ENCODE peak calls at places on chromosome 7, in six cellular contexts. One of them, this sample, is unnamed.

GRCh38 chr7:106405697-106406141 is 120.9 kb upstream of the NAMPT start:
- DNase-seq in thoracic aorta: no peak
- DNase-seq in transverse colon: no peak
- DNase-seq in fibroblast of mammary gland: no peak
- DNase-seq in kidney: no peak
- DNase-seq in kidney epithelial cell: no peak
- DNase-seq in this sample: peak; percentile 26

GRCh38 chr7:28684729-28685211 is 272.5 kb downstream of the CREB5 start:
- DNase-seq in thoracic aorta: no peak
- DNase-seq in transverse colon: no peak
- DNase-seq in fibroblast of mammary gland: no peak
- DNase-seq in kidney: no peak
- DNase-seq in kidney epithelial cell: no peak
- DNase-seq in this sample: no peak

GRCh38 chr7:2633538-2634264 is 1.9 kb downstream of the TTYH3 start:
- DNase-seq in thoracic aorta: peak; percentile 49
- DNase-seq in transverse colon: no peak
- DNase-seq in fibroblast of mammary gland: peak; percentile 93
- DNase-seq in kidney: peak; percentile 88
- DNase-seq in kidney epithelial cell: no peak
- DNase-seq in this sample: no peak

GRCh38 chr7:25496394-25497103 is 268.3 kb upstream of the NPVF start:
- DNase-seq in thoracic aorta: no peak
- DNase-seq in transverse colon: no peak
- DNase-seq in fibroblast of mammary gland: peak; percentile 9
- DNase-seq in kidney: no peak
- DNase-seq in kidney epithelial cell: no peak
- DNase-seq in this sample: peak; percentile 56

GRCh38 chr7:118184392-118184899 is 482 bp downstream of the LSM8 start:
- DNase-seq in thoracic aorta: no peak
- DNase-seq in transverse colon: no peak
- DNase-seq in fibroblast of mammary gland: peak; percentile 6
- DNase-seq in kidney: no peak
- DNase-seq in kidney epithelial cell: no peak
- DNase-seq in this sample: no peak

GRCh38 chr7:155795401-155795800 is 16.9 kb downstream of the SHH start:
- DNase-seq in thoracic aorta: no peak
- DNase-seq in transverse colon: no peak
- DNase-seq in fibroblast of mammary gland: no peak
- DNase-seq in kidney: no peak
- DNase-seq in kidney epithelial cell: no peak
- DNase-seq in this sample: no peak

GRCh38 chr7:2761131-2761624 is 73.2 kb downstream of the AMZ1 start:
- DNase-seq in thoracic aorta: no peak
- DNase-seq in transverse colon: no peak
- DNase-seq in fibroblast of mammary gland: peak; percentile 65
- DNase-seq in kidney: no peak
- DNase-seq in kidney epithelial cell: no peak
- DNase-seq in this sample: no peak

GRCh38 chr7:150553163-150553562 is 14.0 kb upstream of the GIMAP4 start:
- DNase-seq in thoracic aorta: no peak
- DNase-seq in transverse colon: no peak
- DNase-seq in fibroblast of mammary gland: no peak
- DNase-seq in kidney: no peak
- DNase-seq in kidney epithelial cell: no peak
- DNase-seq in this sample: no peak

GRCh38 chr7:28330384-28331070 is 81.8 kb upstream of the CREB5 start:
- DNase-seq in thoracic aorta: no peak
- DNase-seq in transverse colon: no peak
- DNase-seq in fibroblast of mammary gland: peak; percentile 62
- DNase-seq in kidney: no peak
- DNase-seq in kidney epithelial cell: no peak
- DNase-seq in this sample: peak; percentile 35

GRCh38 chr7:133829336-133829897 is 297.7 kb upstream of the LRGUK start:
- DNase-seq in thoracic aorta: no peak
- DNase-seq in transverse colon: no peak
- DNase-seq in fibroblast of mammary gland: peak; percentile 49
- DNase-seq in kidney: no peak
- DNase-seq in kidney epithelial cell: peak; percentile 86
- DNase-seq in this sample: no peak

GRCh38 chr7:70489808-70490207 is 642.1 kb upstream of the GALNT17 start:
- DNase-seq in thoracic aorta: no peak
- DNase-seq in transverse colon: no peak
- DNase-seq in fibroblast of mammary gland: no peak
- DNase-seq in kidney: no peak
- DNase-seq in kidney epithelial cell: no peak
- DNase-seq in this sample: no peak

GRCh38 chr7:44235582-44236332 is 35.0 kb downstream of the YKT6 start:
- DNase-seq in thoracic aorta: no peak
- DNase-seq in transverse colon: no peak
- DNase-seq in fibroblast of mammary gland: no peak
- DNase-seq in kidney: no peak
- DNase-seq in kidney epithelial cell: no peak
- DNase-seq in this sample: no peak

GRCh38 chr7:4725014-4725951 is 43.2 kb downstream of the FOXK1 start:
- DNase-seq in thoracic aorta: peak; percentile 67
- DNase-seq in transverse colon: peak; percentile 70
- DNase-seq in fibroblast of mammary gland: peak; percentile 93
- DNase-seq in kidney: peak; percentile 94
- DNase-seq in kidney epithelial cell: peak; percentile 79
- DNase-seq in this sample: peak; percentile 88

GRCh38 chr7:77426521-77427051 is 10.4 kb upstream of the GSAP start:
- DNase-seq in thoracic aorta: no peak
- DNase-seq in transverse colon: no peak
- DNase-seq in fibroblast of mammary gland: peak; percentile 51
- DNase-seq in kidney: no peak
- DNase-seq in kidney epithelial cell: no peak
- DNase-seq in this sample: no peak

GRCh38 chr7:512541-513311 is 6.9 kb downstream of the PDGFA start:
- DNase-seq in thoracic aorta: no peak
- DNase-seq in transverse colon: peak; percentile 84
- DNase-seq in fibroblast of mammary gland: no peak
- DNase-seq in kidney: peak; percentile 86
- DNase-seq in kidney epithelial cell: no peak
- DNase-seq in this sample: no peak

GRCh38 chr7:110929514-110930258 is 161.2 kb upstream of the LRRN3 start:
- DNase-seq in thoracic aorta: no peak
- DNase-seq in transverse colon: no peak
- DNase-seq in fibroblast of mammary gland: no peak
- DNase-seq in kidney: no peak
- DNase-seq in kidney epithelial cell: no peak
- DNase-seq in this sample: no peak

GRCh38 chr7:143280160-143280559 is 4.6 kb upstream of the TMEM139 start:
- DNase-seq in thoracic aorta: no peak
- DNase-seq in transverse colon: no peak
- DNase-seq in fibroblast of mammary gland: no peak
- DNase-seq in kidney: no peak
- DNase-seq in kidney epithelial cell: no peak
- DNase-seq in this sample: no peak

GRCh38 chr7:156764016-156764669 is 123.6 kb downstream of the RNF32 start:
- DNase-seq in thoracic aorta: no peak
- DNase-seq in transverse colon: peak; percentile 71
- DNase-seq in fibroblast of mammary gland: peak; percentile 81
- DNase-seq in kidney: peak; percentile 89
- DNase-seq in kidney epithelial cell: peak; percentile 5
- DNase-seq in this sample: no peak

DNA sequence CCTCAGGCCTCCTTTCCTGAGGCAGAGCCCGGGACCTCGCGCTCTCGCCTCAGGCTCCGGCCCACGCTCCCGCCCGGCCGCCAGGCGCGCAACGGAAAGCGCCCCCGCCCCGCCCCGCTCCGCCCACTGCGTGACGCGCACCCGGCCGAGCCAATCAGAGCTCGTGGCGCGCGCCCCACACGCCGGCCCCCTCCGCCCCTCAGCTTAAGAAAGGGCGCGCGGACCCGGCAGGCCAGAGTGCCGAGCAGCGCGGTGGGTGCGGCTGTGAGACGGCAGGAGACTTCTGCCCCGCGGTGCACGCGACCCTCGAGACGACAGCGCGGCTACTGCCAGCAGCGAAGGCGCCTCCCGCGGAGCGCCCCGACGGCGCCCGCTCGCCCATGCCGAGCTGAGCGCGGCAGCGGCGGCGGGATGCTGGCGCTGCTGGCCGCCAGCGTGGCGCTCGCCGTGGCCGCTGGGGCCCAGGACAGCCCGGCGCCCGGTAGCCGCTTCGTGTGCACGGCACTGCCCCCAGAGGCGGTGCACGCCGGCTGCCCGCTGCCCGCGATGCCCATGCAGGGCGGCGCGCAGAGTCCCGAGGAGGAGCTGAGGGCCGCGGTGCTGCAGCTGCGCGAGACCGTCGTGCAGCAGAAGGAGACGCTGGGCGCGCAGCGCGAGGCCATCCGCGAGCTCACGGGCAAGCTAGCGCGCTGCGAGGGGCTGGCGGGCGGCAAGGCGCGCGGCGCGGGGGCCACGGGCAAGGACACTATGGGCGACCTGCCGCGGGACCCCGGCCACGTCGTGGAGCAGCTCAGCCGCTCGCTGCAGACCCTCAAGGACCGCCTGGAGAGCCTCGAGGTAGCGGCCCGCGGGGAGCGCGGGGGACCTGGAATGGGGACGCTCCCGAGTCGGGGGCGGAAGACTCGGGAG is at the start of gene NPTX2:
- DNase-seq in thoracic aorta: no peak
- DNase-seq in transverse colon: peak; percentile 18
- DNase-seq in fibroblast of mammary gland: no peak
- DNase-seq in kidney: no peak
- DNase-seq in kidney epithelial cell: no peak
- DNase-seq in this sample: no peak
- TF ChIP-seq CTCF in thoracic aorta: peak; percentile 28
- TF ChIP-seq CTCF in transverse colon: peak; percentile 15
- TF ChIP-seq CTCF in fibroblast of mammary gland: no peak
- TF ChIP-seq CTCF in kidney: no peak
- TF ChIP-seq CTCF in kidney epithelial cell: no peak
- TF ChIP-seq CTCF in this sample: no peak

DNA sequence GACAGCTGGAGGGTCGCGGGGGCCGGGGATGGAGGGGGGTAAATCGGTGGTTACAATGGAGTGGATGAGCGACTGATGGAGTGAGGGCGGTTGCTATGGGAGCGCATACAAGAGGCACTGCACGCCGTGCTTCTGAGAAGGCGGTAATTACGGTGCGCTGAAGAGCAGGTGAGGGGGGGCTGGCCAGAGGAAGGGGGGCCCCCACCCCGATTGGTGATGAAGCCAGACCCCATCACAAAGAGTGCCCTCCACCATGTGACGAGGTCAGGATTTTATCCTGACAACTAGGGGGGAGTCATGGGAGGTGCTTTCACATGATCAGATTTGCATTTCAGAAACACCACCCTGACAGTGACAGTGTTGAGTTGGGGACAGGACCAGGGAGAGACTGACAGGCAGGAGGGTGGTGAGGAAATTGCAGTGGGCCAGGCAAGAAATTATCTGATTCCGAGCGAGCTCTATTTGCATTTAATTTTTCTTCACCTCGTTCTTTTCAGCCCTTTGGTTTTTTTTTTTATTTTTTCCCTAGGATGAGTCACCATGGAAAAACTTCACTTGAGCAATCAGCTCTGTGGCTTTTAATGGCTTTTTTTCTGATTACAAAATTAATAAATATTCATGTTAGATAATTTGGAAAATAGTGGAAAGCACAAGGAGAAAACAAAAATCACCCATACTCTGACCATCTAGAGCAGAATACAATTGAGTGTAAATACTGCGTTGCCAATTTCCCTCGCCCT is 7.9 kb downstream of the CPA5 start:
- DNase-seq in thoracic aorta: no peak
- DNase-seq in transverse colon: no peak
- DNase-seq in fibroblast of mammary gland: peak; percentile 72
- DNase-seq in kidney: no peak
- DNase-seq in kidney epithelial cell: no peak
- DNase-seq in this sample: no peak
- H3K4me3 ChIP-seq in thoracic aorta: peak overlapping the region; percentile 36
- H3K4me3 ChIP-seq in transverse colon: no peak overlapping the region
- H3K4me3 ChIP-seq in fibroblast of mammary gland: peak overlapping the region; percentile 33
- H3K4me3 ChIP-seq in kidney: no peak overlapping the region
- H3K4me3 ChIP-seq in kidney epithelial cell: no peak overlapping the region
- H3K4me3 ChIP-seq in this sample: no peak overlapping the region

GRCh38 chr7:34135924-34136323 is 230.6 kb downstream of the BMPER start:
- DNase-seq in thoracic aorta: no peak
- DNase-seq in transverse colon: no peak
- DNase-seq in fibroblast of mammary gland: no peak
- DNase-seq in kidney: no peak
- DNase-seq in kidney epithelial cell: no peak
- DNase-seq in this sample: no peak

GRCh38 chr7:34131371-34131770 is 226.0 kb downstream of the BMPER start:
- DNase-seq in thoracic aorta: no peak
- DNase-seq in transverse colon: no peak
- DNase-seq in fibroblast of mammary gland: no peak
- DNase-seq in kidney: no peak
- DNase-seq in kidney epithelial cell: no peak
- DNase-seq in this sample: no peak

GRCh38 chr7:34136698-34137097 is 231.4 kb downstream of the BMPER start:
- DNase-seq in thoracic aorta: no peak
- DNase-seq in transverse colon: no peak
- DNase-seq in fibroblast of mammary gland: no peak
- DNase-seq in kidney: no peak
- DNase-seq in kidney epithelial cell: no peak
- DNase-seq in this sample: no peak

GRCh38 chr7:34133356-34133982 is 228.1 kb downstream of the BMPER start:
- DNase-seq in thoracic aorta: no peak
- DNase-seq in transverse colon: no peak
- DNase-seq in fibroblast of mammary gland: peak; percentile 91
- DNase-seq in kidney: no peak
- DNase-seq in kidney epithelial cell: peak; percentile 1
- DNase-seq in this sample: no peak

DNA sequence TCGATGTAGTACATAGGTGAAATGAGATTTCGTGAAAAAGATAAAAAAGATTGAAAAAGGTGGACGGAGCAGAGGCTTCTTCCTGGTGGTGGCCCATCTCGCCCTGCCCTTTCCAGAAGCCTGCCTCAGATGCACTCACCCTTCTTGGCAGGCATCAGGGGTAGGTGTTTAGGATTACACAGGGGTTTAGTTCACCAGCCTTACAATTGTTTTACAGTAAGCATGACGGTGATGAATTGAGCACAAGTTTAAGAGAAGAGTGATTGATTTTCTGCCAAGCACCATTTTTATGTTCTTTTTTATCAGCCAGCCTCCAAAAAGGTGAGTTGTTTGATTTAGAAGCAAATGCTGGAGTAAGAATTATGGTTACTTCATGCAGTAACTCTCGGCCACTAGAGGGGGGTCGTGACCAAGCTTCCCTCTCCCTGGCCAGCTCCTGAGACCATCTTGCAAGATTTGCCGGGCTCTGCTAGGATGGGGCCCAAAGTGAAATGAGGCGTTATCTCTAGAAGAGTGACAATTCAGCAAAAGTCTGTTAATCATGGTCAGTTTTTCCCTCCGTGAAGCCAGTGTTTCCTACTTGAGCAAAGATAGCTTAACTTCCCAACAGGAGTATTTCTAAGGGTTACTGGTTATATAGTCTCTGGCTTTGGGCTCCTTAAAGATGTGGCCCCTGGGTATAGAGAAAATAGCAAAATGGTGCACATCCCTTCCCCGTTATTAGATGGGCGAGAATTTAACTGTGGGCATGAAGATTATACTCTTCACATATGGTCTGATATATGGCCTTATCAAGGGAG is 228.8 kb downstream of the BMPER start:
- DNase-seq in thoracic aorta: no peak
- DNase-seq in transverse colon: peak; percentile 42
- DNase-seq in fibroblast of mammary gland: peak; percentile 83
- DNase-seq in kidney: peak; percentile 56
- DNase-seq in kidney epithelial cell: peak; percentile 2
- DNase-seq in this sample: peak; percentile 42
- TF ChIP-seq CTCF in thoracic aorta: peak; percentile 52
- TF ChIP-seq CTCF in transverse colon: peak; percentile 27
- TF ChIP-seq CTCF in fibroblast of mammary gland: peak; percentile 89
- TF ChIP-seq CTCF in kidney: peak; percentile 33
- TF ChIP-seq CTCF in kidney epithelial cell: peak; percentile 75
- TF ChIP-seq CTCF in this sample: peak; percentile 55

GRCh38 chr7:50305697-50306300 is 1.3 kb downstream of the IKZF1 start:
- DNase-seq in thoracic aorta: no peak
- DNase-seq in transverse colon: no peak
- DNase-seq in fibroblast of mammary gland: no peak
- DNase-seq in kidney: no peak
- DNase-seq in kidney epithelial cell: no peak
- DNase-seq in this sample: no peak
- H3K4me3 ChIP-seq in thoracic aorta: peak overlapping the region; percentile 66
- H3K4me3 ChIP-seq in transverse colon: peak overlapping the region; percentile 36
- H3K4me3 ChIP-seq in fibroblast of mammary gland: no peak overlapping the region
- H3K4me3 ChIP-seq in kidney: no peak overlapping the region
- H3K4me3 ChIP-seq in kidney epithelial cell: no peak overlapping the region
- H3K4me3 ChIP-seq in this sample: peak overlapping the region; percentile 81

This sample was measured in GM12865.